ENCODE peak calls at places on chromosomes 7 and 10, in four cellular contexts. One of them, this sample, is unnamed.

GRCh38 chr7:143361552-143362125 is 874 bp downstream of the FAM131B start:
- DNase-seq in CD8-positive, alpha-beta memory T cell: no peak
- DNase-seq in AG09309: no peak
- DNase-seq in mammary epithelial cell: no peak
- DNase-seq in this sample: no peak

GRCh38 chr7:95324396-95324795 is at the start of gene PON1:
- DNase-seq in CD8-positive, alpha-beta memory T cell: peak
- DNase-seq in AG09309: no peak
- DNase-seq in mammary epithelial cell: no peak
- DNase-seq in this sample: no peak

GRCh38 chr7:88169717-88170320 is 50.0 kb downstream of the SRI start:
- DNase-seq in CD8-positive, alpha-beta memory T cell: no peak
- DNase-seq in AG09309: no peak
- DNase-seq in mammary epithelial cell: no peak
- DNase-seq in this sample: no peak

GRCh38 chr10:43390791-43391190 is 18.2 kb downstream of the HNRNPF start:
- DNase-seq in CD8-positive, alpha-beta memory T cell: peak
- DNase-seq in AG09309: no peak
- DNase-seq in mammary epithelial cell: peak
- DNase-seq in this sample: no peak

GRCh38 chr7:76073335-76073990 is 25.6 kb downstream of the MDH2 start:
- DNase-seq in CD8-positive, alpha-beta memory T cell: no peak
- DNase-seq in AG09309: no peak
- DNase-seq in mammary epithelial cell: no peak
- DNase-seq in this sample: no peak

GRCh38 chr7:140195859-140196258 is 19.1 kb upstream of the KDM7A start:
- DNase-seq in CD8-positive, alpha-beta memory T cell: no peak
- DNase-seq in AG09309: no peak
- DNase-seq in mammary epithelial cell: no peak
- DNase-seq in this sample: no peak

GRCh38 chr7:42639930-42640329 is 271.9 kb downstream of the C7orf25 start:
- DNase-seq in CD8-positive, alpha-beta memory T cell: no peak
- DNase-seq in AG09309: no peak
- DNase-seq in mammary epithelial cell: no peak
- DNase-seq in this sample: no peak

GRCh38 chr10:112137381-112137987 is 46.1 kb downstream of the GPAM start:
- DNase-seq in CD8-positive, alpha-beta memory T cell: peak
- DNase-seq in AG09309: no peak
- DNase-seq in mammary epithelial cell: peak
- DNase-seq in this sample: peak

GRCh38 chr7:22094413-22095304 is 149.0 kb upstream of the CDCA7L start:
- DNase-seq in CD8-positive, alpha-beta memory T cell: no peak
- DNase-seq in AG09309: peak
- DNase-seq in mammary epithelial cell: no peak
- DNase-seq in this sample: no peak

GRCh38 chr7:5701085-5701914 is 80.2 kb downstream of the RNF216 start:
- DNase-seq in CD8-positive, alpha-beta memory T cell: peak
- DNase-seq in AG09309: no peak
- DNase-seq in mammary epithelial cell: peak
- DNase-seq in this sample: peak

GRCh38 chr7:52154382-52154781 is 837.8 kb upstream of the COBL start:
- DNase-seq in CD8-positive, alpha-beta memory T cell: no peak
- DNase-seq in AG09309: no peak
- DNase-seq in mammary epithelial cell: no peak
- DNase-seq in this sample: no peak

GRCh38 chr10:14244801-14245211 is 85.9 kb downstream of the FRMD4A start:
- DNase-seq in CD8-positive, alpha-beta memory T cell: no peak
- DNase-seq in AG09309: no peak
- DNase-seq in mammary epithelial cell: peak
- DNase-seq in this sample: no peak

GRCh38 chr10:107546239-107546638 is 381.7 kb upstream of the SORCS1 start:
- DNase-seq in CD8-positive, alpha-beta memory T cell: no peak
- DNase-seq in AG09309: peak
- DNase-seq in mammary epithelial cell: peak
- DNase-seq in this sample: no peak

GRCh38 chr7:148753224-148753623 is 54.5 kb downstream of the CUL1 start:
- DNase-seq in CD8-positive, alpha-beta memory T cell: no peak
- DNase-seq in AG09309: no peak
- DNase-seq in mammary epithelial cell: no peak
- DNase-seq in this sample: no peak

This sample was measured in natural killer cell.